ENCODE peak calls at places on chromosomes 11 and 22, in seven cellular contexts. W, F, X, V, M, Z and A are unnamed samples.

GRCh38 chr11:94243571-94244229 is 60.7 kb upstream of the IZUMO1R start:
- DNase-seq in W (no peak), F (no peak), X (no peak), V (no peak), M (no peak), Z (no peak), A (no peak)

GRCh38 chr11:62664405-62665074 is 470 bp downstream of the C11orf98 start:
- DNase-seq in W (peak; percentile 69), F (peak; percentile 62), X (no peak), V (no peak), M (peak; percentile 78), Z (peak; percentile 46), A (peak; percentile 71)

GRCh38 chr22:31488346-31488883 is 1.2 kb downstream of the EIF4ENIF1 start:
- DNase-seq in W (no peak), F (no peak), X (no peak), V (no peak), M (no peak), Z (no peak), A (no peak)

GRCh38 chr11:70448983-70449567 is 50.7 kb downstream of the CTTN start:
- DNase-seq in W (no peak), F (peak; percentile 68), X (no peak), V (no peak), M (peak; percentile 37), Z (no peak), A (no peak)

GRCh38 chr11:128575956-128576340 is 11.4 kb downstream of the ETS1 start:
- DNase-seq in W (peak; percentile 49), F (no peak), X (no peak), V (no peak), M (no peak), Z (no peak), A (no peak)

GRCh38 chr11:117690484-117691205 is 106.4 kb downstream of the DSCAML1 start:
- DNase-seq in W (no peak), F (no peak), X (no peak), V (no peak), M (no peak), Z (no peak), A (no peak)

GRCh38 chr11:66653123-66653522 is 14.6 kb downstream of the RBM4 start:
- DNase-seq in W (no peak), F (no peak), X (no peak), V (no peak), M (no peak), Z (no peak), A (no peak)

GRCh38 chr22:17699696-17700330 is 61.3 kb downstream of the BCL2L13 start:
- DNase-seq in W (no peak), F (no peak), X (no peak), V (no peak), M (no peak), Z (no peak), A (no peak)

GRCh38 chr11:60348116-60348515 is 21.1 kb downstream of the MS4A6E start:
- DNase-seq in W (no peak), F (no peak), X (no peak), V (no peak), M (no peak), Z (no peak), A (no peak)

GRCh38 chr11:203056-203944 is 3.9 kb downstream of the BET1L start:
- DNase-seq in W (no peak), F (no peak), X (no peak), V (peak; percentile 48), M (no peak), Z (no peak), A (peak; percentile 40)

GRCh38 chr11:9971894-9972293 is 308.0 kb downstream of the SWAP70 start:
- DNase-seq in W (no peak), F (no peak), X (no peak), V (no peak), M (no peak), Z (no peak), A (no peak)

GRCh38 chr11:26188559-26188958 is 143.4 kb upstream of the ANO3 start:
- DNase-seq in W (no peak), F (no peak), X (no peak), V (no peak), M (peak; percentile 28), Z (no peak), A (no peak)

GRCh38 chr11:34339149-34340064 is 18.4 kb downstream of the ABTB2 start:
- DNase-seq in W (no peak), F (no peak), X (no peak), V (no peak), M (no peak), Z (no peak), A (no peak)

GRCh38 chr11:130737866-130738431 is 178.3 kb downstream of the SNX19 start:
- DNase-seq in W (no peak), F (no peak), X (no peak), V (no peak), M (no peak), Z (no peak), A (peak; percentile 81)

GRCh38 chr22:49718396-49718795 is 109.3 kb downstream of the BRD1 start:
- DNase-seq in W (no peak), F (no peak), X (no peak), V (no peak), M (no peak), Z (no peak), A (no peak)

GRCh38 chr11:69148806-69149205 is 6.9 kb upstream of the SMIM38 start:
- DNase-seq in W (no peak), F (no peak), X (no peak), V (peak; percentile 27), M (no peak), Z (no peak), A (no peak)

GRCh38 chr11:44372989-44373388 is 63.0 kb upstream of the ALX4 start:
- DNase-seq in W (no peak), F (peak; percentile 62), X (no peak), V (no peak), M (no peak), Z (no peak), A (no peak)